ENCODE peak calls at places on chromosomes 6 and 20, in eight cellular contexts. Q is left ventricle myocardium superior; E is nephron progenitor cell; X is hippocampal formation; G is left kidney; W is CD8-positive, alpha-beta T cell; A is MCF 10A; F is SW 1271. O is an unnamed sample.

GRCh38 chr20:10708342-10709185 is 34.8 kb upstream of the JAG1 start:
- DNase-seq in Q (no peak), E (no peak), X (no peak), G (peak; percentile 49), W (no peak), A (peak; percentile 38), F (no peak), O (no peak)

GRCh38 chr6:44268095-44268628 is 2.1 kb upstream of the TMEM151B start:
- DNase-seq in Q (no peak), E (peak; percentile 75), X (no peak), G (peak; percentile 83), W (peak; percentile 49), A (peak; percentile 66), F (peak; percentile 42), O (peak; percentile 54)

GRCh38 chr6:158662607-158663464 is 13.0 kb downstream of the SYTL3 start:
- DNase-seq in Q (peak; percentile 45), E (peak; percentile 16), X (no peak), G (peak; percentile 74), W (no peak), A (no peak), F (no peak), O (no peak)

GRCh38 chr6:38432479-38432878 is 207.2 kb downstream of the BTBD9 start:
- DNase-seq in Q (no peak), E (no peak), X (no peak), G (no peak), W (no peak), A (peak; percentile 39), F (no peak), O (no peak)

GRCh38 chr6:133512410-133513016 is 271.4 kb downstream of the EYA4 start:
- DNase-seq in Q (peak; percentile 55), E (peak; percentile 62), X (peak; percentile 37), G (peak; percentile 82), W (no peak), A (peak; percentile 65), F (peak; percentile 48), O (peak; percentile 60)

GRCh38 chr6:44004625-44005506 is 122.4 kb downstream of the MRPL14 start:
- DNase-seq in Q (peak; percentile 53), E (no peak), X (no peak), G (peak; percentile 56), W (no peak), A (peak; percentile 48), F (no peak), O (no peak)

GRCh38 chr6:117444600-117444999 is 18.9 kb upstream of the ROS1 start:
- DNase-seq in Q (no peak), E (no peak), X (no peak), G (no peak), W (no peak), A (peak; percentile 90), F (no peak), O (no peak)

GRCh38 chr6:150352321-150353296 is 16.2 kb upstream of the IYD start:
- DNase-seq in Q (no peak), E (no peak), X (no peak), G (peak; percentile 39), W (no peak), A (peak; percentile 29), F (no peak), O (no peak)

GRCh38 chr6:132199343-132199742 is 201.9 kb downstream of the MOXD1 start:
- DNase-seq in Q (no peak), E (no peak), X (no peak), G (no peak), W (no peak), A (peak; percentile 64), F (no peak), O (no peak)

GRCh38 chr6:31356216-31356945 is 598 bp downstream of the HLA-B start:
- DNase-seq in Q (peak; percentile 49), E (peak; percentile 34), X (no peak), G (peak; percentile 72), W (no peak), A (peak; percentile 8), F (peak; percentile 40), O (peak; percentile 22)

GRCh38 chr20:48656661-48657211 is 171.1 kb downstream of the PREX1 start:
- DNase-seq in Q (no peak), E (peak; percentile 38), X (peak; percentile 97), G (no peak), W (no peak), A (peak; percentile 66), F (peak; percentile 21), O (peak; percentile 57)

GRCh38 chr20:25339608-25340007 is 51.0 kb downstream of the ABHD12 start:
- DNase-seq in Q (no peak), E (no peak), X (no peak), G (peak; percentile 54), W (no peak), A (no peak), F (no peak), O (no peak)

GRCh38 chr6:111358454-111358853 is 124.6 kb downstream of the REV3L start:
- DNase-seq in Q (no peak), E (no peak), X (no peak), G (no peak), W (no peak), A (no peak), F (no peak), O (no peak)

GRCh38 chr6:146544783-146545182 is 1.1 kb downstream of the RAB32 start:
- DNase-seq in Q (no peak), E (no peak), X (no peak), G (no peak), W (no peak), A (peak; percentile 6), F (no peak), O (no peak)

GRCh38 chr20:43590036-43590391 is 723 bp upstream of the IFT52 start:
- DNase-seq in Q (no peak), E (peak; percentile 10), X (no peak), G (peak; percentile 61), W (peak; percentile 9), A (no peak), F (no peak), O (no peak)

O was measured in anterior cingulate cortex.